ENCODE peak calls at places on chromosomes 16 and 17, in five cellular contexts. One of them, this sample, is unnamed.

GRCh38 chr16:17026600-17027242 is 444.0 kb downstream of the XYLT1 start:
- DNase-seq in HTR-8/SVneo: no peak
- DNase-seq in endodermal cell: no peak
- DNase-seq in NAMALWA: no peak
- DNase-seq in CD8-positive, alpha-beta T cell: no peak
- DNase-seq in this sample: no peak

GRCh38 chr16:77782694-77783093 is 5.7 kb upstream of the VAT1L start:
- DNase-seq in NAMALWA: peak
- DNase-seq in CD8-positive, alpha-beta T cell: no peak
- DNase-seq in HTR-8/SVneo: no peak
- DNase-seq in endodermal cell: no peak
- DNase-seq in this sample: no peak

GRCh38 chr16:49515016-49515415 is 141.4 kb downstream of the C16orf78 start:
- DNase-seq in NAMALWA: no peak
- DNase-seq in endodermal cell: no peak
- DNase-seq in HTR-8/SVneo: no peak
- DNase-seq in CD8-positive, alpha-beta T cell: no peak
- DNase-seq in this sample: no peak

GRCh38 chr16:82226327-82226726 is 56.3 kb upstream of the MPHOSPH6 start:
- DNase-seq in NAMALWA: no peak
- DNase-seq in endodermal cell: no peak
- DNase-seq in CD8-positive, alpha-beta T cell: no peak
- DNase-seq in HTR-8/SVneo: no peak
- DNase-seq in this sample: no peak

GRCh38 chr17:7852919-7853692 is 1.8 kb upstream of the TMEM88 start:
- DNase-seq in CD8-positive, alpha-beta T cell: no peak
- DNase-seq in endodermal cell: peak
- DNase-seq in NAMALWA: no peak
- DNase-seq in HTR-8/SVneo: no peak
- DNase-seq in this sample: no peak

GRCh38 chr16:89899879-89900481 is 18.7 kb upstream of the MC1R start:
- DNase-seq in endodermal cell: no peak
- DNase-seq in CD8-positive, alpha-beta T cell: no peak
- DNase-seq in HTR-8/SVneo: no peak
- DNase-seq in NAMALWA: no peak
- DNase-seq in this sample: no peak

GRCh38 chr16:17228048-17228707 is 242.6 kb downstream of the XYLT1 start:
- DNase-seq in CD8-positive, alpha-beta T cell: no peak
- DNase-seq in endodermal cell: peak
- DNase-seq in HTR-8/SVneo: no peak
- DNase-seq in NAMALWA: peak
- DNase-seq in this sample: no peak

GRCh38 chr17:34639706-34640425 is 60.5 kb downstream of the TMEM132E start:
- DNase-seq in NAMALWA: no peak
- DNase-seq in HTR-8/SVneo: no peak
- DNase-seq in CD8-positive, alpha-beta T cell: no peak
- DNase-seq in endodermal cell: no peak
- DNase-seq in this sample: no peak

GRCh38 chr17:48814504-48814903 is 2.5 kb downstream of the TTLL6 start:
- DNase-seq in NAMALWA: peak
- DNase-seq in CD8-positive, alpha-beta T cell: peak
- DNase-seq in endodermal cell: peak
- DNase-seq in HTR-8/SVneo: peak
- DNase-seq in this sample: peak

GRCh38 chr17:74527756-74528155 is 3.5 kb downstream of the CD300LB start:
- DNase-seq in HTR-8/SVneo: no peak
- DNase-seq in NAMALWA: no peak
- DNase-seq in CD8-positive, alpha-beta T cell: no peak
- DNase-seq in endodermal cell: no peak
- DNase-seq in this sample: no peak

GRCh38 chr17:75504347-75505151 is 10.8 kb downstream of the CASKIN2 start:
- DNase-seq in CD8-positive, alpha-beta T cell: no peak
- DNase-seq in HTR-8/SVneo: peak
- DNase-seq in endodermal cell: peak
- DNase-seq in NAMALWA: peak
- DNase-seq in this sample: peak

GRCh38 chr16:67198238-67198734 is 645 bp upstream of the ELMO3 start:
- DNase-seq in endodermal cell: peak
- DNase-seq in HTR-8/SVneo: no peak
- DNase-seq in NAMALWA: peak
- DNase-seq in CD8-positive, alpha-beta T cell: no peak
- DNase-seq in this sample: no peak

GRCh38 chr16:82043680-82044584 is 8.9 kb downstream of the HSD17B2 start:
- DNase-seq in endodermal cell: no peak
- DNase-seq in HTR-8/SVneo: no peak
- DNase-seq in CD8-positive, alpha-beta T cell: no peak
- DNase-seq in NAMALWA: no peak
- DNase-seq in this sample: no peak

GRCh38 chr16:87407511-87408112 is 15.5 kb downstream of the MAP1LC3B start:
- DNase-seq in CD8-positive, alpha-beta T cell: no peak
- DNase-seq in HTR-8/SVneo: no peak
- DNase-seq in endodermal cell: peak
- DNase-seq in NAMALWA: no peak
- DNase-seq in this sample: no peak

GRCh38 chr17:3535253-3535995 is 22.2 kb downstream of the TRPV3 start:
- DNase-seq in CD8-positive, alpha-beta T cell: peak
- DNase-seq in endodermal cell: peak
- DNase-seq in HTR-8/SVneo: no peak
- DNase-seq in NAMALWA: no peak
- DNase-seq in this sample: peak

GRCh38 chr17:48100591-48101011 is 677 bp downstream of the CBX1 start:
- DNase-seq in NAMALWA: no peak
- DNase-seq in endodermal cell: peak
- DNase-seq in HTR-8/SVneo: peak
- DNase-seq in CD8-positive, alpha-beta T cell: no peak
- DNase-seq in this sample: no peak

GRCh38 chr17:29243792-29244191 is 2.9 kb upstream of the CRYBA1 start:
- DNase-seq in endodermal cell: peak
- DNase-seq in NAMALWA: peak
- DNase-seq in CD8-positive, alpha-beta T cell: no peak
- DNase-seq in HTR-8/SVneo: no peak
- DNase-seq in this sample: no peak

GRCh38 chr17:57956311-57957119 is 1.3 kb upstream of the CUEDC1 start:
- DNase-seq in HTR-8/SVneo: no peak
- DNase-seq in NAMALWA: peak
- DNase-seq in endodermal cell: peak
- DNase-seq in CD8-positive, alpha-beta T cell: no peak
- DNase-seq in this sample: no peak

GRCh38 chr17:40775945-40776344 is 3.9 kb upstream of the KRT26 start:
- DNase-seq in NAMALWA: no peak
- DNase-seq in CD8-positive, alpha-beta T cell: no peak
- DNase-seq in endodermal cell: no peak
- DNase-seq in HTR-8/SVneo: no peak
- DNase-seq in this sample: no peak

GRCh38 chr17:68184141-68184571 is 63.7 kb upstream of the AMZ2 start:
- DNase-seq in endodermal cell: peak
- DNase-seq in CD8-positive, alpha-beta T cell: no peak
- DNase-seq in NAMALWA: no peak
- DNase-seq in HTR-8/SVneo: no peak
- DNase-seq in this sample: no peak

GRCh38 chr17:5226940-5227878 is 7.5 kb downstream of the SCIMP start:
- DNase-seq in CD8-positive, alpha-beta T cell: peak
- DNase-seq in HTR-8/SVneo: no peak
- DNase-seq in NAMALWA: no peak
- DNase-seq in endodermal cell: no peak
- DNase-seq in this sample: no peak

GRCh38 chr16:67767953-67768352 is 38.4 kb downstream of the RANBP10 start:
- DNase-seq in HTR-8/SVneo: no peak
- DNase-seq in NAMALWA: no peak
- DNase-seq in endodermal cell: no peak
- DNase-seq in CD8-positive, alpha-beta T cell: no peak
- DNase-seq in this sample: no peak

This sample was measured in activated T-helper 9 cell treated with anti-CD3 and anti-CD28 coated beads, Interleukin-2, amount 50 U/mL, for 16 hours.